ENCODE peak calls at places on chromosome 2, in four cellular contexts. F is hepatocyte, J is OCI-LY7, I is spleen. Q is an unnamed sample.

GRCh38 chr2:159712929-159713575 is 746 bp downstream of the MARCHF7 start:
- DNase-seq in F (no peak), J (peak), I (no peak), Q (no peak)

GRCh38 chr2:51953931-51954330 is 922.0 kb upstream of the NRXN1 start:
- DNase-seq in F (no peak), J (no peak), I (no peak), Q (no peak)

GRCh38 chr2:127254386-127254981 is 34.4 kb upstream of the CYP27C1 start:
- DNase-seq in F (no peak), J (no peak), I (no peak), Q (peak)

GRCh38 chr2:42196403-42197267 is 27.5 kb downstream of the EML4 start:
- DNase-seq in F (peak), J (peak), I (no peak), Q (peak)

GRCh38 chr2:215431290-215431689 is 4.6 kb downstream of the FN1 start:
- DNase-seq in F (no peak), J (no peak), I (no peak), Q (no peak)

GRCh38 chr2:176418768-176419167 is 149.5 kb downstream of the MTX2 start:
- DNase-seq in F (no peak), J (no peak), I (no peak), Q (no peak)

GRCh38 chr2:101796825-101797600 is 99.5 kb downstream of the MAP4K4 start:
- DNase-seq in F (no peak), J (no peak), I (no peak), Q (no peak)

GRCh38 chr2:157901325-157901724 is 25.2 kb upstream of the ACVR1 start:
- DNase-seq in F (no peak), J (no peak), I (no peak), Q (no peak)

GRCh38 chr2:43025709-43026290 is 200.6 kb downstream of the ZFP36L2 start:
- DNase-seq in F (no peak), J (no peak), I (peak), Q (no peak)

GRCh38 chr2:20382965-20383800 is 32.5 kb upstream of the PUM2 start:
- DNase-seq in F (no peak), J (no peak), I (no peak), Q (peak)

DNA sequence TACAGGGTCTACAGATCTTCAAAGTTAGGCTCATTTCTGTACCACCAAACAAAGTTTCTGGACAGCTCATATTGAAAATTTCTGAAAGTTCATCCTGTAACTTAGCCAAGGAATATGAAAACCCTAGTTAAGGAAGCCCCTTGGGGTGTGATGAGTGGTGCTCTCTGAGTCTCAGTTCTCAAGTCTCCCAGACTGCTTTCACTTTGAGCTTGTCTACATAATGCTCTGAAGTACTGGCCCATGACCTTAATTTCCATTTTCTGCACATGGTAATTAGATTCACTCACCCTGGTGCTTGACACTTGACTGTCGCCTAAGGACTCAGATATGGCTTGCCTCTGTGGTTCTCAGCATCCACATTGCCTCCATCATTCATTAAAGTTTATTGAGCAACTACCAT is 51.7 kb upstream of the SATB2 start:
- DNase-seq in F (no peak), J (no peak), I (no peak), Q (no peak)
- H3K27ac ChIP-seq in F (no peak), J (no peak), I (no peak), Q (no peak)

DNA sequence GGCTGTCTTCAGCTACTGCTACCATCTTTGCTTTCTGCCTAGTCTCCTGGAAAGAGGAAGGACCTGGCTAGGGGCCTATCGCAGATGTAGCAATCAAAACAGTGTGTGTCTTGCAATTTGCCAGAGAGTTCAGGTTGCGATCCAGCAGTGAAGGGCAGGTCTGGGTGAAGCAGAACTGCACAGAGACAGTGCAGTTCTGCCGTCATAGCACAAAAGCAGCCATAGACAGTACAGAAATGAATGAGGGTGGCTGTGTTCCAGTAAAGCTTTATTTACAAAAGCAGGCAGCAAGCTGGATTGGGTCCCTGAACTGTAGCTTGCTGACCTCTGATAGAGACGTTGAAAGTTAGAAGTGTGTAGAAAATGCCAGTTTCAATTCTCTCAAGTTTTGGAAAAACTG is 186.7 kb downstream of the LTBP1 start:
- DNase-seq in F (no peak), J (no peak), I (no peak), Q (no peak)
- H3K27ac ChIP-seq in F (peak), J (no peak), I (no peak), Q (no peak)

GRCh38 chr2:190406805-190407204 is 1.4 kb upstream of the MFSD6 start:
- DNase-seq in F (no peak), J (no peak), I (no peak), Q (no peak)

GRCh38 chr2:190407662-190408537 is at the start of gene MFSD6:
- DNase-seq in F (peak), J (peak), I (peak), Q (no peak)

GRCh38 chr2:190405995-190406394 is 2.2 kb upstream of the MFSD6 start:
- DNase-seq in F (no peak), J (no peak), I (no peak), Q (no peak)

GRCh38 chr2:190408538-190409271 is 550 bp downstream of the MFSD6 start:
- DNase-seq in F (peak), J (peak), I (no peak), Q (no peak)

DNA sequence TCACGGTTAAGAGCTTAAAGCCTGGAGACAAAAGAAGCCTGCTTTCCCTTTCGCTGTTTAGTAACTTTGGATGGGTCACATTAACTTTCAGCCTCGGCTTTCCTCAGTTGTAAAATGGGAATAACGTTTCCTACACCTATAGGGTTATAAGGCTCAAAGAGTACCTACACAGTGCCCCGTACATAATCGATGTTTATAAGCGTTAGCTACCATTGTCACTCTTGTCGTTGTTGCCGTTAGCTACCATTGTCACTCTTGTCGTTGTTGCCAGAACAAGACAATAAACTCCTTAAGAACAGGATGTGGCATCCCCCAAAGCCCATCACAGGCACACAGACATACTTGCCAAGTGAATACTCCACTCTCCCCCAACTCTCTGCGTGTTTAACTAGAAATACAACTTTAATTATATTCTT is 901 bp upstream of the MFSD6 start:
- DNase-seq in F (no peak), J (peak), I (no peak), Q (no peak)
- H3K27ac ChIP-seq in F (peak), J (peak), I (peak), Q (no peak)

GRCh38 chr2:151761687-151762086 is 27.4 kb upstream of the NEB start:
- DNase-seq in F (no peak), J (no peak), I (no peak), Q (no peak)
- H3K27ac ChIP-seq in F (no peak), J (no peak), I (no peak), Q (no peak)

DNA sequence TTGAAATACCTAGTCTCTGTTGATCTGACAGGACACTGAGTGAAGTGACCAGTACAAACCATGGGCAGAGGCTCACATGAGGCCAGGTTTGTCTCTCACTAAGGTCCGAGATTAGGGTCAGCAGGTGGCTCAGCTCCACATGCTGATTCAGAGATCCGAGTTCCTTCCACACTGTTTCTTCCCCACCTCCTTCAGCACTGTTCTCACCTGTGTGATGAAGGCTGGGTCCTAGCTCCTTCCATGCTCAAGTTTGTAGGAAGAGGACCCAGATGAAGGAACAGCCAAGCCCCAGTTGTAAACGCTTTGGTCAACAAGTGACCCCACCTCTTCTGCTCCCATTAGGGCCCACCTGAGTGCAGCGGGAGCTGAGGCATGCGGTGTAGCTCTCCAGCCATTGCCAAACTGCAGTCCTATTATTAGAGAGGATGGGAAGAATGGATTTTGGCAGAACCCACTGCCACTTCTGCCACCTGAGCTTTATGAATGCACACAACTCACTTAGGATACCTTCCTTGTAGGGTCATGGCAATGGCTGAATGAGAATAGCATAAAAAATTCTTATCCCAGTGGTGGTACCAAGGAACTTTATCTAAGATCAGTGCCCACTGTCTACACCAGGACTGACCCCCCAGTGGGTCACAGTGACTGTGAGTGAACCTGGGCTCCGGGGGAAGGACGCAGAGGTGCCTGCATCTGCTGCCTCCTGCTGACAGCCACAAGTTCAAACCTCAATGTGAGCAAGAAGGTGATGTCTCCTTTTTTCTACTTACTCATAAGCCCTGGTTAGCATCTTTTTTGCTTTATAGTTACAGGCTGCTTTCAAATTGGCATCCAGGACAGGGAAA is 324.8 kb upstream of the HS6ST1 start:
- DNase-seq in F (no peak), J (no peak), I (peak), Q (no peak)
- H3K27ac ChIP-seq in F (no peak), J (no peak), I (no peak), Q (no peak)

GRCh38 chr2:45774688-45775244 is 123.3 kb downstream of the PRKCE start:
- DNase-seq in F (no peak), J (no peak), I (no peak), Q (no peak)
- H3K27ac ChIP-seq in F (no peak), J (no peak), I (no peak), Q (no peak)

GRCh38 chr2:195545811-195546210 is 111.2 kb upstream of the SLC39A10 start:
- DNase-seq in F (no peak), J (no peak), I (no peak), Q (no peak)

GRCh38 chr2:195548198-195548940 is 108.7 kb upstream of the SLC39A10 start:
- DNase-seq in F (no peak), J (no peak), I (no peak), Q (no peak)

GRCh38 chr2:195542067-195542466 is 115.0 kb upstream of the SLC39A10 start:
- DNase-seq in F (no peak), J (no peak), I (no peak), Q (no peak)

GRCh38 chr2:195543063-195543462 is 114.0 kb upstream of the SLC39A10 start:
- DNase-seq in F (no peak), J (no peak), I (no peak), Q (no peak)

GRCh38 chr2:195543902-195544894 is 112.8 kb upstream of the SLC39A10 start:
- DNase-seq in F (no peak), J (no peak), I (no peak), Q (peak)
- H3K27ac ChIP-seq in F (peak), J (no peak), I (no peak), Q (no peak)

Q was measured in foreskin keratinocyte.